ENCODE peak calls at places on chromosomes 1 and 21, in six cellular contexts. J, E, X, G, F and M are unnamed samples.

GRCh38 chr1:50471967-50472366 is 48.7 kb upstream of the DMRTA2 start:
- DNase-seq in J (no peak), E (no peak), X (no peak), G (no peak), F (no peak), M (no peak)

GRCh38 chr1:118004312-118004711 is 74.8 kb downstream of the WDR3 start:
- DNase-seq in J (no peak), E (no peak), X (no peak), G (no peak), F (no peak), M (no peak)

GRCh38 chr1:55040083-55040952 is 970 bp downstream of the PCSK9 start:
- DNase-seq in J (no peak), E (no peak), X (no peak), G (no peak), F (no peak), M (no peak)

GRCh38 chr1:161209790-161210409 is 5.2 kb upstream of the FCER1G start:
- DNase-seq in J (peak; percentile 90), E (peak; percentile 61), X (peak; percentile 76), G (peak; percentile 62), F (peak; percentile 86), M (peak; percentile 50)

GRCh38 chr1:186984959-186985358 is 156.2 kb downstream of the PLA2G4A start:
- DNase-seq in J (no peak), E (no peak), X (no peak), G (peak; percentile 17), F (no peak), M (no peak)

GRCh38 chr1:209384710-209385550 is 198.6 kb upstream of the CAMK1G start:
- DNase-seq in J (no peak), E (no peak), X (no peak), G (no peak), F (no peak), M (no peak)

GRCh38 chr1:2050793-2051682 is 827 bp downstream of the PRKCZ start:
- DNase-seq in J (no peak), E (no peak), X (no peak), G (no peak), F (no peak), M (no peak)

GRCh38 chr21:35696644-35697043 is 363.7 kb downstream of the SETD4 start:
- DNase-seq in J (no peak), E (no peak), X (no peak), G (no peak), F (no peak), M (no peak)

GRCh38 chr1:56390540-56390867 is 188.9 kb downstream of the PLPP3 start:
- DNase-seq in J (no peak), E (no peak), X (no peak), G (no peak), F (no peak), M (no peak)

GRCh38 chr1:12618661-12619395 is 818 bp upstream of the DHRS3 start:
- DNase-seq in J (peak; percentile 78), E (peak; percentile 78), X (peak; percentile 86), G (peak; percentile 83), F (peak; percentile 84), M (no peak)

GRCh38 chr1:208593306-208594006 is 349.3 kb upstream of the PLXNA2 start:
- DNase-seq in J (no peak), E (no peak), X (no peak), G (no peak), F (no peak), M (no peak)

GRCh38 chr1:159714529-159714928 is at the start of gene CRP:
- DNase-seq in J (no peak), E (no peak), X (no peak), G (no peak), F (no peak), M (no peak)

GRCh38 chr1:224205438-224205840 is 22.4 kb downstream of the DEGS1 start:
- DNase-seq in J (no peak), E (no peak), X (no peak), G (peak; percentile 89), F (peak; percentile 22), M (no peak)

GRCh38 chr1:115564201-115564600 is 77.6 kb upstream of the VANGL1 start:
- DNase-seq in J (no peak), E (no peak), X (no peak), G (no peak), F (no peak), M (no peak)

DNA sequence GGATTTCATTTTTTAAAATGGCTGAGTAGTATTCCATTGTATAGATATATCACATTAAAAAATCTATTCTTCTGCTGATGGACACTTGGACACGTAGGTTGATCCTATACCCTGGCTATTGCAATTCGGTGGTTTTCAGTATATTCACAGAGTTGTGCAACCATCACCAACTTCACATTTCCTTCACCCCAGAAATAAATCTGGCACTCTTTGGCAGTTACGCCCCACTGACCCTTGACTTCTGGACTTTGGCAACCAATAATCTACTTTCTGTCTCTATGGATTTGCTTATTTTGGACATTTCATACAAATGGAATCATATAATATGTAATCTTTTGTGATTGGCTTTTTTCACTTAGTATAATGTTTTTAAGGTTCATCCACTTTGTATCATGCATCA is 35.9 kb downstream of the MAP3K7CL start:
- DNase-seq in J (no peak), E (no peak), X (no peak), G (no peak), F (no peak), M (no peak)
- TF ChIP-seq POLR2A in J (no peak), E (no peak), X (no peak), G (no peak), F (no peak), M (no peak)

DNA sequence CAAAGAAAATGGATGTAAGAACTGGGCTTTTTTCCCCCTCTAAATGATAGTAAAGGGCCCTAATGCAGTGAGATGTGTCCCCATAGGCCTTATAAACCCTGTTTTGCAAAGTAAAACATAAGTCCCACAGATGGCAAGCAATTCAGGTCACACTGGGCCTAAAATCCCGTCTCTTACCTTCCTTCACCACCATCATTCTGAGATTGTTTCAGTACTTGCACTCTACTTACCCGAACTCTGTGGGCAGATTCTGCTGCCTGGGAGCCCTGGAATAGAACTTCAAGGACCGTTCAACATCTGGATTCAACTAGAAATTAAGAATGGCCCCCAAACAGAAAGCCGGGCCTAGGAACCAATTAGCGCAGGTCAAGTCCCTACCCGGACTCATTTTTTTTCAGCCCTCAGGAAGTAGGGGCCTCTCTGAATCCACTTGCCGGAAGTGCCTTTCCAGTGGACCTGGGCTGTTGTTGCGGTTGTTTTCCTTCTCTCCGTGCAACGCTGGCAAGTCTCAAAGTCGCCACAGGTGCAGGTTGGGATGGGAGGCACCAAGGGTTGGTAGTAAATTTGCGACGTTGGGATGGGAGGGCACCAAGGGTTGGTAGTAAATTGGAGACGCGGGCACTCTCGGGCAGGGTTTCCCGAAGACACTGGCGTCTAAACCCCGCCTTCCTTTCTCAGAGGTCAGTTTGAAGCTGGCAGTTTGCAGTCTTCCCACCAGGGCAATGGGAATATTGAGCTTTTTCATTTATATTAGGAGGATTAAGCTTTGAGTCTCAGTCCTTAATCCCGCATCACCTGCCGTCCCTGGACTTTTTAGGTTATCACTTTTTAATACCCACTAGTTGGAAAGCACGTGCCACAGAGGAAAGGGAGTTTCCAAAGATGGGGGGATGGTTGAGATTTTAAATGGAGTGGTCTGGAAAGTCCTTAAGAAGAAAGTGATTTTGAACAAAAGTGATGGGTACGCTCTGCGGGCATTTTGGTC is at the start of gene TMEM69:
- DNase-seq in J (peak; percentile 89), E (peak; percentile 88), X (peak; percentile 85), G (peak; percentile 90), F (peak; percentile 72), M (peak; percentile 53)
- TF ChIP-seq POLR2A in J (peak; percentile 27), E (no peak), X (no peak), G (peak; percentile 77), F (no peak), M (no peak)

GRCh38 chr1:227728059-227728891 is 6.8 kb downstream of the JMJD4 start:
- DNase-seq in J (peak; percentile 88), E (peak; percentile 57), X (peak; percentile 91), G (peak; percentile 44), F (peak; percentile 85), M (peak; percentile 79)
- TF ChIP-seq POLR2A in J (peak; percentile 51), E (no peak), X (peak; percentile 20), G (no peak), F (no peak), M (no peak)

GRCh38 chr1:235882816-235883215 is 16.1 kb upstream of the LYST start:
- DNase-seq in J (no peak), E (no peak), X (no peak), G (no peak), F (no peak), M (no peak)

GRCh38 chr1:235887676-235888075 is 21.0 kb upstream of the LYST start:
- DNase-seq in J (no peak), E (no peak), X (no peak), G (no peak), F (no peak), M (no peak)

GRCh38 chr1:235885654-235886238 is 19.0 kb upstream of the LYST start:
- DNase-seq in J (no peak), E (no peak), X (no peak), G (no peak), F (no peak), M (no peak)

GRCh38 chr1:235881930-235882700 is 15.4 kb upstream of the LYST start:
- DNase-seq in J (no peak), E (no peak), X (no peak), G (no peak), F (no peak), M (no peak)

GRCh38 chr1:235883261-235883927 is 16.7 kb upstream of the LYST start:
- DNase-seq in J (peak; percentile 95), E (no peak), X (peak; percentile 76), G (peak; percentile 39), F (peak; percentile 90), M (no peak)
- TF ChIP-seq POLR2A in J (peak; percentile 66), E (no peak), X (no peak), G (no peak), F (no peak), M (no peak)

DNA sequence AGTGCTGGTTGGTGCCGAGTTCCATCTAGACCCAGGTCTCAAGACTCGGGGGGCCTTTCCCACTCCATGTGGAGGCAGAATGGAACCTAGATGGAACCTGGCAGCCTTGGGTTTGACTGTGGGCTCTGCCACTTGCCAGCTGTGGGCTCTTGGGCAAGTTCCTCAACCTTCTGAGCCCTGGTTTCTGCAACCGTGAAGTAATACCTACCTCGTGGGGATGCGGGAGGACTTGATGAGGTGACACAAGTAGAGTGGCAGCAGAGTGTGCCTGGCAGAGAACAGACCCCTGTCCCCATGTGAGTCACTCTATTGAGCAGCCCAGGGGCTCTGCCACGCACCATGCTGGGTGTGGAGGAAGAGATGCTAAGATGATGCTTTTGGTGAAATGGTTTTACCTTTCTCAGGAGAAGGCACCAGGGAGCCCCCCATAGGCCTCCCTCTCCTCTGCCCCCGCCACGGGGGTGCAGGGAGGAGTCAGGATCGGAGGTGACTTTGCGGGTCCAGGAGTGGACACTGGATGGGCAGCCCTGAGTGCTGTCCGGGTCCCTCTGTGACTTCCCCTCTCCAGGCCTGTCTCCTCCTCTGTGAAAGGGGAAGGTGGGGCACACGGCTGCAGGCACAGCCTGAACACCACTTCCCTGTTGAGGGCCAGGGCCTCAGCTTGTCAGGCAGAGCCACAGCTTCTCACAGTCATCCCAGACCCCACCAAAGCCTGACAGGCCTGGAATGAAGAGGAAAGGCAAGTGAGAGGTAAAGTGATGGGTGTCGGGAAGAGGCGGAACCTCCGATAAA is 36.7 kb upstream of the EDN2 start:
- DNase-seq in J (no peak), E (no peak), X (no peak), G (no peak), F (no peak), M (no peak)
- TF ChIP-seq POLR2A in J (no peak), E (no peak), X (no peak), G (no peak), F (no peak), M (no peak)

DNA sequence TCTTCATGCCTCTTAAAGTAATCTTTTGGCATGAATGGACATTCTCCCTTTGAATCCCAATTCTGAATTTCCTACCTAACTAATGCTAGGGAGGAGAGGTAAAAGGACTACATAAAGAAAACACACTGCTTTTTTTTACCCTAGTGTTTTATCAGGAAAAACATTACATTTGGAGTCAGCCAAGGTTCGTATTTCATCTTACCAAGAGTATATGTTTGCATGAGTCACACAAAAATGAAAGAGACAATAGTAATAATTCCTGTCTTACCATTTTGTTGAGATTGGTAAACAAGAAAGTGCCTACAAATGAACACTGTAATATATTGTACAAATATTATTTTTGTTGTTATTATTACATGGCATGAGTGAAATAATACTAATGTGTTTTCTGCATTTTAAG is 112.9 kb upstream of the WARS2 start:
- DNase-seq in J (no peak), E (no peak), X (no peak), G (no peak), F (no peak), M (no peak)
- TF ChIP-seq POLR2A in J (no peak), E (no peak), X (no peak), G (no peak), F (no peak), M (no peak)